ENCODE peak calls at places on chromosomes 6 and 20, in ten cellular contexts. G, E, M, L, H, R, U, D, J and A are unnamed samples.
A peak's percentile ranks its signal among the peaks of the same experiment; 100 is the strongest.

GRCh38 chr6:89866024-89866678 is 28.1 kb upstream of the GJA10 start:
- DNase-seq in E (no peak), L (no peak), J (no peak), H (no peak), M (no peak), D (no peak), U (no peak), G (no peak), R (no peak), A (no peak)

GRCh38 chr6:143928853-143929252 is 64.6 kb downstream of the ZC2HC1B start:
- DNase-seq in U (no peak), R (no peak), H (no peak), M (no peak), D (no peak), G (no peak), E (no peak), L (no peak), J (no peak), A (no peak)

GRCh38 chr6:167748046-167748445 is 78.7 kb upstream of the AFDN start:
- DNase-seq in U (no peak), R (no peak), M (no peak), D (no peak), J (no peak), H (no peak), G (no peak), E (no peak), L (no peak), A (no peak)

GRCh38 chr6:24719125-24719931 is at the start of gene C6orf62:
- DNase-seq in L (no peak), R (no peak), J (no peak), H (no peak), E (peak; percentile 49), G (peak; percentile 38), D (peak; percentile 35), M (peak; percentile 37), U (no peak), A (no peak)

GRCh38 chr6:36599791-36600209 is 5.6 kb downstream of the SRSF3 start:
- DNase-seq in G (no peak), E (no peak), U (no peak), D (peak; percentile 59), H (no peak), J (no peak), R (peak; percentile 44), L (peak; percentile 18), M (no peak), A (peak; percentile 57)

GRCh38 chr6:16511048-16511660 is 250.1 kb downstream of the ATXN1 start:
- DNase-seq in R (no peak), D (no peak), U (no peak), J (peak; percentile 5), M (no peak), H (no peak), L (no peak), E (no peak), G (no peak), A (peak; percentile 48)

GRCh38 chr20:19460386-19460785 is 247.9 kb downstream of the SLC24A3 start:
- DNase-seq in U (peak; percentile 10), J (no peak), R (no peak), E (no peak), H (no peak), L (no peak), M (no peak), D (no peak), G (no peak), A (no peak)

GRCh38 chr6:39313526-39314272 is 520 bp downstream of the KCNK17 start:
- DNase-seq in L (no peak), J (no peak), H (no peak), R (no peak), D (no peak), G (no peak), E (no peak), U (no peak), M (no peak), A (no peak)

GRCh38 chr20:38066969-38067716 is 33.6 kb downstream of the RPRD1B start:
- DNase-seq in J (no peak), E (no peak), D (no peak), M (no peak), H (no peak), L (no peak), U (no peak), G (no peak), R (no peak), A (no peak)

GRCh38 chr20:4029505-4030467 is 14.4 kb upstream of the RNF24 start:
- DNase-seq in M (peak; percentile 48), L (no peak), U (no peak), J (no peak), E (no peak), H (no peak), D (no peak), G (no peak), R (no peak), A (no peak)

GRCh38 chr6:56729719-56730118 is 87.0 kb upstream of the DST start:
- DNase-seq in H (no peak), G (no peak), L (no peak), U (no peak), M (no peak), E (no peak), J (no peak), R (no peak), D (no peak), A (no peak)

GRCh38 chr6:31180500-31180899 is 10.0 kb upstream of the POU5F1 start:
- DNase-seq in R (peak; percentile 80), D (peak; percentile 67), M (no peak), L (no peak), E (peak; percentile 65), J (peak; percentile 93), H (no peak), U (no peak), G (peak; percentile 67), A (no peak)

GRCh38 chr20:7765221-7765620 is 175.0 kb downstream of the HAO1 start:
- DNase-seq in M (no peak), H (no peak), D (no peak), U (no peak), E (no peak), G (no peak), J (no peak), R (no peak), L (no peak), A (no peak)

GRCh38 chr6:51105357-51105756 is 286.7 kb downstream of the TFAP2B start:
- DNase-seq in R (no peak), M (no peak), U (no peak), D (no peak), E (no peak), G (no peak), J (no peak), L (no peak), H (no peak), A (no peak)

GRCh38 chr6:159008656-159009288 is 8.8 kb upstream of the RSPH3 start:
- DNase-seq in J (no peak), U (no peak), L (no peak), R (no peak), G (peak; percentile 61), H (no peak), D (no peak), M (peak; percentile 12), E (no peak), A (peak; percentile 29)

GRCh38 chr6:87879144-87879861 is 168.3 kb upstream of the SPACA1 start:
- DNase-seq in D (no peak), J (no peak), H (no peak), U (no peak), E (no peak), R (no peak), G (peak; percentile 20), L (no peak), M (no peak), A (no peak)

GRCh38 chr20:47360489-47361267 is 4.2 kb upstream of the ZMYND8 start:
- DNase-seq in R (peak; percentile 91), L (peak; percentile 81), U (peak; percentile 70), J (peak; percentile 53), E (peak; percentile 46), H (peak; percentile 89), D (no peak), G (peak; percentile 61), M (peak; percentile 97), A (peak; percentile 96)

GRCh38 chr6:6057442-6058053 is 50.8 kb upstream of the NRN1 start:
- DNase-seq in H (no peak), R (no peak), M (peak; percentile 62), E (no peak), G (peak; percentile 56), U (no peak), J (no peak), L (no peak), D (no peak), A (no peak)

GRCh38 chr6:135087403-135087802 is 32.8 kb upstream of the HBS1L start:
- DNase-seq in G (no peak), D (no peak), M (no peak), R (no peak), E (no peak), U (no peak), H (no peak), J (no peak), L (no peak), A (no peak)

GRCh38 chr6:13425971-13426931 is 61.1 kb downstream of the GFOD1 start:
- DNase-seq in E (peak; percentile 38), H (no peak), G (peak; percentile 26), M (no peak), J (peak; percentile 67), L (peak; percentile 3), U (no peak), R (no peak), D (no peak), A (no peak)

GRCh38 chr20:10137533-10137932 is 81.1 kb upstream of the SNAP25 start:
- DNase-seq in J (no peak), D (no peak), H (no peak), U (no peak), E (no peak), L (no peak), R (no peak), M (no peak), G (no peak), A (no peak)

GRCh38 chr6:101011165-101011564 is 130.0 kb upstream of the ASCC3 start:
- DNase-seq in R (no peak), U (no peak), E (no peak), G (no peak), J (no peak), D (no peak), L (no peak), M (peak; percentile 6), H (no peak), A (no peak)

GRCh38 chr6:44650947-44651346 is 263.4 kb downstream of the CDC5L start:
- DNase-seq in J (peak; percentile 69), R (no peak), E (no peak), H (no peak), G (no peak), L (peak; percentile 25), M (no peak), D (no peak), U (no peak), A (peak; percentile 44)

GRCh38 chr6:52550014-52550575 is 26.8 kb downstream of the TRAM2 start:
- DNase-seq in L (no peak), R (no peak), J (no peak), M (no peak), H (no peak), G (no peak), E (no peak), D (no peak), U (no peak), A (no peak)

GRCh38 chr6:31900917-31901414 is 920 bp downstream of the ZBTB12 start:
- DNase-seq in E (no peak), U (no peak), J (no peak), M (no peak), R (no peak), L (no peak), D (no peak), G (no peak), H (no peak), A (no peak)

GRCh38 chr6:148429423-148429822 is 86.8 kb downstream of the SASH1 start:
- DNase-seq in J (no peak), L (no peak), M (no peak), G (no peak), E (no peak), R (no peak), U (no peak), H (no peak), D (no peak), A (no peak)

GRCh38 chr6:158718431-158719126 is 68.7 kb downstream of the SYTL3 start:
- DNase-seq in L (no peak), U (no peak), G (no peak), J (no peak), R (no peak), H (no peak), M (no peak), D (no peak), E (no peak), A (no peak)

GRCh38 chr6:16337280-16337975 is 99.0 kb downstream of the GMPR start:
- DNase-seq in H (peak; percentile 92), G (no peak), U (peak; percentile 55), M (no peak), D (no peak), R (peak; percentile 97), J (no peak), E (no peak), L (no peak), A (peak; percentile 89)